ENCODE peak calls at places on chromosome 10, in ten cellular contexts. T is iris pigment epithelial cell; C is BJ; D is WERI-Rb-1; M is T-cell; S is NCI-H1417; A is activated CD4-positive, alpha-beta T cell treated with anti-CD3 and anti-CD28 coated beads for 24 hours; N is posterior vena cava; Z is activated T-helper 1 cell treated with anti-CD3 and anti-CD28 coated beads, Interleukin-2, amount 50 U/mL, for 16 hours; J is stimulated activated CD4-positive, alpha-beta T cell treated with anti-CD3 and anti-CD28 coated beads, Interleukin-1b, Interleukin-23, amount 100 ng/mL, for 1 hour. B is an unnamed sample.

GRCh38 chr10:9081253-9081652 is 1026.8 kb downstream of the GATA3 start:
- DNase-seq in C (no peak), A (no peak), N (no peak), Z (no peak), D (no peak), T (no peak), S (no peak), M (no peak), J (no peak), B (no peak)

GRCh38 chr10:115706482-115707076 is 566.4 kb downstream of the GFRA1 start:
- DNase-seq in T (peak), C (no peak), M (no peak), D (no peak), J (no peak), Z (no peak), A (no peak), N (no peak), S (no peak), B (peak)

GRCh38 chr10:75400163-75400768 is 1.3 kb downstream of the ZNF503 start:
- DNase-seq in C (no peak), M (no peak), Z (no peak), J (no peak), T (peak), D (no peak), N (peak), S (peak), A (no peak), B (no peak)

GRCh38 chr10:124911124-124912051 is 30.5 kb upstream of the ZRANB1 start:
- DNase-seq in J (no peak), T (peak), S (no peak), D (no peak), C (no peak), N (no peak), M (no peak), A (no peak), Z (no peak), B (peak)

GRCh38 chr10:72058989-72059842 is 29.1 kb downstream of the SPOCK2 start:
- DNase-seq in J (no peak), C (no peak), Z (no peak), M (no peak), T (peak), D (no peak), N (no peak), A (no peak), S (no peak), B (no peak)

GRCh38 chr10:100528123-100528884 is 1.4 kb downstream of the NDUFB8 start:
- DNase-seq in C (no peak), T (no peak), J (no peak), Z (no peak), N (no peak), M (no peak), A (no peak), D (no peak), S (no peak), B (no peak)

GRCh38 chr10:58239561-58240169 is 28.0 kb downstream of the IPMK start:
- DNase-seq in S (no peak), D (no peak), M (no peak), T (peak), C (no peak), N (no peak), J (no peak), Z (no peak), A (no peak), B (peak)

GRCh38 chr10:6201511-6201975 is 1.2 kb upstream of the PFKFB3 start:
- DNase-seq in C (no peak), N (peak), Z (peak), M (peak), J (no peak), T (peak), D (no peak), A (peak), S (peak), B (peak)

GRCh38 chr10:45425628-45426563 is 51.9 kb downstream of the ALOX5 start:
- DNase-seq in J (no peak), Z (no peak), M (no peak), T (peak), S (no peak), C (no peak), N (peak), D (peak), A (no peak), B (no peak)

GRCh38 chr10:128529225-128529624 is 403.0 kb upstream of the MKI67 start:
- DNase-seq in N (no peak), A (no peak), S (no peak), C (no peak), Z (no peak), T (no peak), M (no peak), J (no peak), D (no peak), B (no peak)

GRCh38 chr10:47438857-47439474 is 44.9 kb downstream of the ANXA8 start:
- DNase-seq in Z (no peak), D (peak), C (no peak), S (peak), J (no peak), M (no peak), N (peak), A (no peak), T (peak), B (peak)

GRCh38 chr10:28503114-28503513 is 29.8 kb upstream of the WAC start:
- DNase-seq in D (no peak), M (no peak), J (no peak), A (no peak), C (no peak), T (peak), Z (no peak), S (peak), N (no peak), B (no peak)

GRCh38 chr10:112224933-112225529 is 41.5 kb upstream of the GPAM start:
- DNase-seq in D (no peak), C (no peak), M (no peak), A (no peak), Z (no peak), T (no peak), N (no peak), J (no peak), S (no peak), B (no peak)

GRCh38 chr10:123044391-123044790 is 35.6 kb downstream of the ACADSB start:
- DNase-seq in N (no peak), Z (no peak), S (peak), M (no peak), D (no peak), A (no peak), C (no peak), T (peak), J (no peak), B (no peak)

GRCh38 chr10:16901102-16901501 is 83.9 kb upstream of the RSU1 start:
- DNase-seq in M (no peak), T (no peak), S (no peak), D (no peak), N (no peak), C (no peak), Z (no peak), A (no peak), J (no peak), B (no peak)

GRCh38 chr10:35848412-35848811 is 206.3 kb upstream of the FZD8 start:
- DNase-seq in S (no peak), N (no peak), C (no peak), T (no peak), M (no peak), A (no peak), D (no peak), Z (no peak), J (no peak), B (no peak)

GRCh38 chr10:95501203-95502094 is 59.7 kb downstream of the SORBS1 start:
- DNase-seq in M (no peak), A (no peak), S (no peak), N (no peak), C (no peak), D (no peak), J (no peak), Z (no peak), T (no peak), B (no peak)

GRCh38 chr10:129958118-129958685 is 5.9 kb downstream of the EBF3 start:
- DNase-seq in N (no peak), J (no peak), D (no peak), S (peak), M (no peak), Z (no peak), C (no peak), A (no peak), T (no peak), B (no peak)

GRCh38 chr10:6737758-6738463 is 157.8 kb upstream of the PRKCQ start:
- DNase-seq in M (no peak), D (no peak), A (no peak), N (peak), T (peak), C (no peak), S (no peak), Z (no peak), J (no peak), B (peak)

GRCh38 chr10:79382491-79382941 is 35.2 kb downstream of the PPIF start:
- DNase-seq in D (peak), S (no peak), Z (no peak), M (no peak), N (peak), T (no peak), A (no peak), C (no peak), J (no peak), B (no peak)

GRCh38 chr10:74190494-74190893 is 39.5 kb downstream of the ADK start:
- DNase-seq in C (no peak), D (no peak), Z (no peak), J (no peak), A (no peak), S (no peak), T (no peak), N (no peak), M (no peak), B (no peak)

GRCh38 chr10:43688348-43688892 is 39.7 kb upstream of the ZNF32 start:
- DNase-seq in S (no peak), D (no peak), N (no peak), T (no peak), C (no peak), M (no peak), Z (no peak), J (no peak), A (no peak), B (no peak)

GRCh38 chr10:30383366-30383765 is 34.3 kb upstream of the MTPAP start:
- DNase-seq in S (no peak), Z (no peak), M (no peak), T (no peak), C (no peak), A (no peak), J (no peak), N (no peak), D (no peak), B (no peak)

GRCh38 chr10:131928248-131929095 is 27.7 kb downstream of the PPP2R2D start:
- DNase-seq in D (no peak), S (no peak), A (peak), T (peak), Z (no peak), N (no peak), J (no peak), C (no peak), M (peak), B (peak)

GRCh38 chr10:69394020-69394419 is 22.7 kb downstream of the TACR2 start:
- DNase-seq in J (no peak), N (no peak), C (no peak), D (no peak), T (no peak), S (no peak), Z (no peak), A (no peak), M (no peak), B (no peak)

GRCh38 chr10:63651864-63652263 is 130.7 kb downstream of the REEP3 start:
- DNase-seq in N (peak), D (no peak), Z (no peak), J (no peak), A (no peak), S (no peak), M (no peak), T (no peak), C (no peak), B (no peak)

GRCh38 chr10:60732240-60733188 is 45.8 kb upstream of the CDK1 start:
- DNase-seq in N (no peak), J (no peak), T (no peak), Z (no peak), D (peak), S (peak), A (peak), C (no peak), M (peak), B (no peak)

GRCh38 chr10:21978191-21978862 is 25.2 kb downstream of the DNAJC1 start:
- DNase-seq in C (no peak), D (no peak), A (no peak), Z (no peak), M (no peak), J (no peak), N (no peak), S (no peak), T (peak), B (peak)

GRCh38 chr10:118798186-118798811 is 43.5 kb upstream of the CACUL1 start:
- DNase-seq in Z (no peak), N (peak), D (no peak), J (no peak), M (no peak), A (no peak), T (peak), C (no peak), S (no peak), B (peak)

GRCh38 chr10:32961892-32962369 is 3.9 kb upstream of the ITGB1 start:
- DNase-seq in J (no peak), D (no peak), Z (no peak), A (no peak), T (peak), M (no peak), N (no peak), S (no peak), C (peak), B (peak)

GRCh38 chr10:60048146-60048545 is 141.8 kb upstream of the CCDC6 start:
- DNase-seq in Z (no peak), M (no peak), C (no peak), T (peak), S (no peak), N (no peak), J (no peak), A (no peak), D (peak), B (no peak)

GRCh38 chr10:106864031-106864430 is 300.5 kb downstream of the SORCS1 start:
- DNase-seq in C (no peak), N (no peak), J (no peak), Z (no peak), T (no peak), D (no peak), A (no peak), S (no peak), M (no peak), B (no peak)

GRCh38 chr10:48453451-48454301 is 147.2 kb downstream of the MAPK8 start:
- DNase-seq in J (no peak), A (no peak), M (no peak), Z (no peak), C (no peak), S (no peak), T (no peak), N (peak), D (no peak), B (no peak)

GRCh38 chr10:94076325-94076841 is 82.7 kb downstream of the PLCE1 start:
- DNase-seq in D (no peak), A (no peak), J (no peak), C (peak), S (no peak), N (no peak), T (peak), M (no peak), Z (no peak), B (peak)

GRCh38 chr10:105797234-105797890 is 1156.3 kb downstream of the SORCS3 start:
- DNase-seq in S (peak), C (no peak), T (peak), A (no peak), Z (no peak), N (no peak), D (no peak), J (no peak), M (no peak), B (peak)

GRCh38 chr10:369441-370221 is 234.4 kb downstream of the ZMYND11 start:
- DNase-seq in J (no peak), T (peak), S (no peak), M (no peak), C (no peak), D (no peak), Z (no peak), A (no peak), N (no peak), B (peak)

GRCh38 chr10:72315611-72316385 is 38.9 kb downstream of the DNAJB12 start:
- DNase-seq in A (no peak), J (no peak), D (no peak), C (peak), N (no peak), M (no peak), T (peak), Z (no peak), S (no peak), B (peak)

GRCh38 chr10:116183733-116184447 is 89.1 kb downstream of the GFRA1 start:
- DNase-seq in Z (no peak), M (no peak), D (no peak), N (no peak), A (no peak), T (peak), S (no peak), J (no peak), C (no peak), B (peak)

GRCh38 chr10:1063232-1063862 is 7.2 kb downstream of the WDR37 start:
- DNase-seq in Z (no peak), M (peak), D (no peak), N (no peak), S (no peak), C (no peak), A (no peak), J (no peak), T (no peak), B (no peak)

GRCh38 chr10:5018150-5018549 is 14.5 kb upstream of the AKR1C2 start:
- DNase-seq in Z (no peak), S (no peak), J (no peak), A (no peak), T (no peak), C (no peak), M (no peak), D (no peak), N (no peak), B (no peak)

B was measured in fibroblast of villous mesenchyme.